ENCODE peak calls at places on chromosomes 12 and 14, in eight cellular contexts. X is ovary; W is IMR-90; O is NCI-H2171; Q is fibroblast of villous mesenchyme; L is AML-193; J is brain microvascular endothelial cell; U is naive thymus-derived CD8-positive, alpha-beta T cell. S is an unnamed sample.

GRCh38 chr12:19894049-19894448 is 454.8 kb downstream of the AEBP2 start:
- DNase-seq in O (no peak), J (no peak), L (peak), U (no peak), Q (no peak), W (peak), X (no peak), S (no peak)

GRCh38 chr14:105480165-105480564 is 5.5 kb downstream of the CRIP2 start:
- DNase-seq in J (no peak), Q (no peak), O (no peak), L (no peak), W (no peak), X (peak), U (no peak), S (no peak)

GRCh38 chr12:45216983-45217485 is 1.1 kb downstream of the ANO6 start:
- DNase-seq in Q (peak), J (no peak), L (no peak), X (no peak), O (no peak), W (no peak), U (no peak), S (no peak)

GRCh38 chr12:51051787-51052186 is 3.7 kb downstream of the LETMD1 start:
- DNase-seq in W (no peak), U (no peak), X (no peak), J (no peak), L (no peak), O (no peak), Q (peak), S (no peak)

GRCh38 chr14:87566986-87567385 is 426.0 kb downstream of the GALC start:
- DNase-seq in O (peak), X (no peak), L (no peak), U (no peak), J (no peak), Q (peak), W (peak), S (no peak)

GRCh38 chr12:109777544-109777943 is 55.7 kb downstream of the TRPV4 start:
- DNase-seq in L (peak), J (peak), O (peak), Q (peak), U (peak), W (peak), X (no peak), S (peak)

GRCh38 chr12:80299976-80300375 is 144.1 kb upstream of the PTPRQ start:
- DNase-seq in X (no peak), O (no peak), Q (no peak), W (no peak), U (no peak), J (no peak), L (no peak), S (no peak)

GRCh38 chr12:58537278-58537677 is 383.0 kb downstream of the LRIG3 start:
- DNase-seq in W (peak), O (no peak), J (peak), L (no peak), Q (peak), X (no peak), U (no peak), S (no peak)

GRCh38 chr12:52207106-52207505 is 15.3 kb upstream of the KRT80 start:
- DNase-seq in X (no peak), O (no peak), U (no peak), W (no peak), Q (no peak), L (no peak), J (no peak), S (no peak)

GRCh38 chr14:103199141-103199540 is 75.9 kb downstream of the TNFAIP2 start:
- DNase-seq in O (no peak), X (no peak), Q (peak), U (no peak), L (no peak), J (no peak), W (peak), S (no peak)

GRCh38 chr14:101453225-101453624 is 108.1 kb upstream of the DIO3 start:
- DNase-seq in U (no peak), O (peak), W (no peak), X (no peak), Q (no peak), L (no peak), J (no peak), S (no peak)

GRCh38 chr14:68211421-68211820 is 391.8 kb downstream of the RAD51B start:
- DNase-seq in L (no peak), U (no peak), Q (peak), O (no peak), X (no peak), J (no peak), W (no peak), S (no peak)

GRCh38 chr14:56120091-56120632 is 2.0 kb downstream of the PELI2 start:
- DNase-seq in U (no peak), J (no peak), L (peak), O (peak), Q (peak), W (peak), X (no peak), S (no peak)

GRCh38 chr12:53974084-53975018 is at the start of gene HOTAIR:
- DNase-seq in Q (no peak), O (peak), J (no peak), L (no peak), U (no peak), W (no peak), X (no peak), S (no peak)

GRCh38 chr12:99529966-99530365 is 117.6 kb upstream of the GARIN6 start:
- DNase-seq in J (peak), Q (peak), X (no peak), O (no peak), U (no peak), W (peak), L (no peak), S (peak)

GRCh38 chr12:101759396-101760047 is 20.3 kb upstream of the SYCP3 start:
- DNase-seq in W (peak), J (peak), Q (peak), U (peak), L (peak), X (no peak), O (no peak), S (no peak)

GRCh38 chr12:13661005-13661887 is 320.2 kb downstream of the GRIN2B start:
- DNase-seq in L (peak), J (peak), U (no peak), O (no peak), W (peak), Q (peak), X (no peak), S (peak)

GRCh38 chr12:47276253-47277070 is 196.7 kb upstream of the AMIGO2 start:
- DNase-seq in L (peak), Q (peak), W (peak), J (no peak), X (no peak), O (no peak), U (peak), S (no peak)

GRCh38 chr12:81332054-81332453 is 254.2 kb downstream of the ACSS3 start:
- DNase-seq in L (no peak), O (peak), U (no peak), X (no peak), J (no peak), W (no peak), Q (no peak), S (no peak)

GRCh38 chr14:88488081-88488480 is 66.7 kb downstream of the PTPN21 start:
- DNase-seq in L (no peak), O (no peak), Q (no peak), U (no peak), W (no peak), X (no peak), J (no peak), S (no peak)

GRCh38 chr14:44995196-44995595 is 33.2 kb downstream of the TOGARAM1 start:
- DNase-seq in Q (no peak), O (no peak), W (no peak), X (no peak), J (no peak), L (no peak), U (no peak), S (no peak)

GRCh38 chr12:111434680-111435338 is 29.1 kb downstream of the SH2B3 start:
- DNase-seq in J (peak), O (no peak), L (no peak), U (peak), W (peak), Q (peak), X (peak), S (no peak)

GRCh38 chr12:27382126-27382795 is 49.6 kb downstream of the BMAL2 start:
- DNase-seq in Q (peak), L (no peak), X (no peak), U (no peak), J (no peak), W (no peak), O (no peak), S (peak)

GRCh38 chr12:122079038-122079531 is 529 bp downstream of the MLXIP start:
- DNase-seq in W (no peak), U (no peak), J (no peak), X (peak), O (no peak), Q (peak), L (no peak), S (no peak)

GRCh38 chr14:42140831-42141279 is 534.2 kb downstream of the LRFN5 start:
- DNase-seq in L (no peak), J (peak), X (no peak), O (no peak), W (peak), Q (peak), U (no peak), S (peak)